ENCODE peak calls at places on chromosomes 16 and 17, in nine cellular contexts. One of them, this sample, is unnamed.

GRCh38 chr16:56515665-56516064 is 4.2 kb downstream of the BBS2 start:
- DNase-seq in ovary: no peak
- DNase-seq in effector memory CD4-positive, alpha-beta T cell: no peak
- DNase-seq in body of pancreas: no peak
- DNase-seq in epithelial cell of proximal tubule: no peak
- DNase-seq in fibroblast of pulmonary artery: no peak
- DNase-seq in adrenal gland: no peak
- DNase-seq in fibroblast of lung: no peak
- DNase-seq in skeletal muscle cell: no peak
- DNase-seq in this sample: no peak

GRCh38 chr17:55023626-55024025 is 55.1 kb downstream of the STXBP4 start:
- DNase-seq in ovary: no peak
- DNase-seq in effector memory CD4-positive, alpha-beta T cell: no peak
- DNase-seq in body of pancreas: no peak
- DNase-seq in epithelial cell of proximal tubule: no peak
- DNase-seq in fibroblast of pulmonary artery: peak; percentile 30
- DNase-seq in adrenal gland: no peak
- DNase-seq in fibroblast of lung: peak; percentile 17
- DNase-seq in skeletal muscle cell: no peak
- DNase-seq in this sample: no peak

GRCh38 chr16:82639666-82640336 is 13.0 kb downstream of the CDH13 start:
- DNase-seq in ovary: no peak
- DNase-seq in effector memory CD4-positive, alpha-beta T cell: peak; percentile 16
- DNase-seq in body of pancreas: peak; percentile 33
- DNase-seq in epithelial cell of proximal tubule: no peak
- DNase-seq in fibroblast of pulmonary artery: peak; percentile 80
- DNase-seq in adrenal gland: peak; percentile 46
- DNase-seq in fibroblast of lung: peak; percentile 65
- DNase-seq in skeletal muscle cell: no peak
- DNase-seq in this sample: peak; percentile 74

GRCh38 chr16:29126621-29127020 is 141.8 kb downstream of the LAT start:
- DNase-seq in ovary: no peak
- DNase-seq in effector memory CD4-positive, alpha-beta T cell: no peak
- DNase-seq in body of pancreas: no peak
- DNase-seq in epithelial cell of proximal tubule: no peak
- DNase-seq in fibroblast of pulmonary artery: no peak
- DNase-seq in adrenal gland: no peak
- DNase-seq in fibroblast of lung: no peak
- DNase-seq in skeletal muscle cell: no peak
- DNase-seq in this sample: no peak

GRCh38 chr17:77365584-77366186 is 224.9 kb downstream of the SEC14L1 start:
- DNase-seq in ovary: peak; percentile 59
- DNase-seq in effector memory CD4-positive, alpha-beta T cell: no peak
- DNase-seq in body of pancreas: peak; percentile 58
- DNase-seq in epithelial cell of proximal tubule: no peak
- DNase-seq in fibroblast of pulmonary artery: peak; percentile 80
- DNase-seq in adrenal gland: peak; percentile 90
- DNase-seq in fibroblast of lung: peak; percentile 81
- DNase-seq in skeletal muscle cell: peak; percentile 75
- DNase-seq in this sample: peak; percentile 91

GRCh38 chr17:73924083-73924482 is 279.4 kb upstream of the RPL38 start:
- DNase-seq in ovary: no peak
- DNase-seq in effector memory CD4-positive, alpha-beta T cell: no peak
- DNase-seq in body of pancreas: no peak
- DNase-seq in epithelial cell of proximal tubule: no peak
- DNase-seq in fibroblast of pulmonary artery: no peak
- DNase-seq in adrenal gland: no peak
- DNase-seq in fibroblast of lung: no peak
- DNase-seq in skeletal muscle cell: no peak
- DNase-seq in this sample: no peak

GRCh38 chr16:85931596-85932402 is 32.8 kb downstream of the IRF8 start:
- DNase-seq in ovary: no peak
- DNase-seq in effector memory CD4-positive, alpha-beta T cell: no peak
- DNase-seq in body of pancreas: no peak
- DNase-seq in epithelial cell of proximal tubule: no peak
- DNase-seq in fibroblast of pulmonary artery: no peak
- DNase-seq in adrenal gland: no peak
- DNase-seq in fibroblast of lung: no peak
- DNase-seq in skeletal muscle cell: no peak
- DNase-seq in this sample: no peak

GRCh38 chr17:80605326-80606066 is 60.9 kb downstream of the RPTOR start:
- DNase-seq in ovary: no peak
- DNase-seq in effector memory CD4-positive, alpha-beta T cell: no peak
- DNase-seq in body of pancreas: no peak
- DNase-seq in epithelial cell of proximal tubule: no peak
- DNase-seq in fibroblast of pulmonary artery: no peak
- DNase-seq in adrenal gland: peak; percentile 58
- DNase-seq in fibroblast of lung: no peak
- DNase-seq in skeletal muscle cell: no peak
- DNase-seq in this sample: no peak

GRCh38 chr17:77124192-77124908 is 16.4 kb upstream of the SEC14L1 start:
- DNase-seq in ovary: no peak
- DNase-seq in effector memory CD4-positive, alpha-beta T cell: no peak
- DNase-seq in body of pancreas: no peak
- DNase-seq in epithelial cell of proximal tubule: peak; percentile 56
- DNase-seq in fibroblast of pulmonary artery: peak; percentile 98
- DNase-seq in adrenal gland: no peak
- DNase-seq in fibroblast of lung: no peak
- DNase-seq in skeletal muscle cell: peak; percentile 61
- DNase-seq in this sample: peak; percentile 98

GRCh38 chr17:82172461-82173160 is 40.0 kb downstream of the CCDC57 start:
- DNase-seq in ovary: no peak
- DNase-seq in effector memory CD4-positive, alpha-beta T cell: no peak
- DNase-seq in body of pancreas: no peak
- DNase-seq in epithelial cell of proximal tubule: no peak
- DNase-seq in fibroblast of pulmonary artery: no peak
- DNase-seq in adrenal gland: no peak
- DNase-seq in fibroblast of lung: no peak
- DNase-seq in skeletal muscle cell: no peak
- DNase-seq in this sample: no peak

GRCh38 chr17:21171309-21171922 is 42.5 kb downstream of the TMEM11 start:
- DNase-seq in ovary: no peak
- DNase-seq in effector memory CD4-positive, alpha-beta T cell: no peak
- DNase-seq in body of pancreas: no peak
- DNase-seq in epithelial cell of proximal tubule: no peak
- DNase-seq in fibroblast of pulmonary artery: no peak
- DNase-seq in adrenal gland: peak; percentile 11
- DNase-seq in fibroblast of lung: no peak
- DNase-seq in skeletal muscle cell: no peak
- DNase-seq in this sample: no peak

GRCh38 chr17:41322264-41322902 is 6.9 kb upstream of the KRTAP17-1 start:
- DNase-seq in ovary: no peak
- DNase-seq in effector memory CD4-positive, alpha-beta T cell: no peak
- DNase-seq in body of pancreas: no peak
- DNase-seq in epithelial cell of proximal tubule: no peak
- DNase-seq in fibroblast of pulmonary artery: peak; percentile 70
- DNase-seq in adrenal gland: no peak
- DNase-seq in fibroblast of lung: peak; percentile 68
- DNase-seq in skeletal muscle cell: peak; percentile 36
- DNase-seq in this sample: peak; percentile 54

GRCh38 chr16:49500211-49500610 is 126.6 kb downstream of the C16orf78 start:
- DNase-seq in ovary: no peak
- DNase-seq in effector memory CD4-positive, alpha-beta T cell: no peak
- DNase-seq in body of pancreas: no peak
- DNase-seq in epithelial cell of proximal tubule: no peak
- DNase-seq in fibroblast of pulmonary artery: no peak
- DNase-seq in adrenal gland: no peak
- DNase-seq in fibroblast of lung: no peak
- DNase-seq in skeletal muscle cell: no peak
- DNase-seq in this sample: no peak

GRCh38 chr17:72386619-72387237 is 265.9 kb downstream of the SOX9 start:
- DNase-seq in ovary: no peak
- DNase-seq in effector memory CD4-positive, alpha-beta T cell: no peak
- DNase-seq in body of pancreas: no peak
- DNase-seq in epithelial cell of proximal tubule: no peak
- DNase-seq in fibroblast of pulmonary artery: no peak
- DNase-seq in adrenal gland: no peak
- DNase-seq in fibroblast of lung: peak; percentile 48
- DNase-seq in skeletal muscle cell: no peak
- DNase-seq in this sample: peak; percentile 91

DNA sequence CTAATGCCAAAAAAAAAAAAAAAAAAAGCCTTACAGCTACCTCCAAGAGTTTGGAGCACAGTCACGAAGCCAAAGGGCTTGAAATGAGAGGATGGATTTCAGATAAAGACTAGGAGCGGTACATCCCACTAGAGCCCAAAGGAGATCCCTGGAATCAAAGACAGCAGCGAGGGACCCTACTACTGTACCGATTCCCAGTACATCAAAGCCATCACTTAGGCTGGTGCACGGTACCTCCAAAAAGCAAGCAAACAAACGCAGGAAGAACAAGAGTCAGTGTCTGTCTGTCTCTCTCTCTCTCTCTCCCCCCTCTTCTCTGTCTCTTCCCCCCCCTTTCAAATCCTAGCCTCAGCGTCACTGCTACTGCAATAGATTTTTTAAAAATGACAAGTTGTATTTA is 12.3 kb upstream of the ZFHX3 start:
- DNase-seq in ovary: no peak
- DNase-seq in effector memory CD4-positive, alpha-beta T cell: no peak
- DNase-seq in body of pancreas: no peak
- DNase-seq in epithelial cell of proximal tubule: no peak
- DNase-seq in fibroblast of pulmonary artery: no peak
- DNase-seq in adrenal gland: no peak
- DNase-seq in fibroblast of lung: peak; percentile 63
- DNase-seq in skeletal muscle cell: no peak
- DNase-seq in this sample: no peak
- H3K4me3 ChIP-seq in ovary: no peak overlapping the region
- H3K4me3 ChIP-seq in effector memory CD4-positive, alpha-beta T cell: no peak overlapping the region
- H3K4me3 ChIP-seq in body of pancreas: no peak overlapping the region
- H3K4me3 ChIP-seq in epithelial cell of proximal tubule: no peak overlapping the region
- H3K4me3 ChIP-seq in fibroblast of pulmonary artery: peak overlapping the region; percentile 84
- H3K4me3 ChIP-seq in adrenal gland: no peak overlapping the region
- H3K4me3 ChIP-seq in fibroblast of lung: peak overlapping the region; percentile 79
- H3K4me3 ChIP-seq in skeletal muscle cell: peak overlapping the region; percentile 66
- H3K4me3 ChIP-seq in this sample: no peak overlapping the region

GRCh38 chr16:52435573-52435972 is 111.4 kb downstream of the TOX3 start:
- DNase-seq in ovary: no peak
- DNase-seq in effector memory CD4-positive, alpha-beta T cell: no peak
- DNase-seq in body of pancreas: no peak
- DNase-seq in epithelial cell of proximal tubule: no peak
- DNase-seq in fibroblast of pulmonary artery: no peak
- DNase-seq in adrenal gland: no peak
- DNase-seq in fibroblast of lung: no peak
- DNase-seq in skeletal muscle cell: no peak
- DNase-seq in this sample: no peak
- H3K4me3 ChIP-seq in ovary: no peak overlapping the region
- H3K4me3 ChIP-seq in effector memory CD4-positive, alpha-beta T cell: no peak overlapping the region
- H3K4me3 ChIP-seq in body of pancreas: no peak overlapping the region
- H3K4me3 ChIP-seq in epithelial cell of proximal tubule: no peak overlapping the region
- H3K4me3 ChIP-seq in fibroblast of pulmonary artery: no peak overlapping the region
- H3K4me3 ChIP-seq in adrenal gland: no peak overlapping the region
- H3K4me3 ChIP-seq in fibroblast of lung: no peak overlapping the region
- H3K4me3 ChIP-seq in skeletal muscle cell: no peak overlapping the region
- H3K4me3 ChIP-seq in this sample: no peak overlapping the region

DNA sequence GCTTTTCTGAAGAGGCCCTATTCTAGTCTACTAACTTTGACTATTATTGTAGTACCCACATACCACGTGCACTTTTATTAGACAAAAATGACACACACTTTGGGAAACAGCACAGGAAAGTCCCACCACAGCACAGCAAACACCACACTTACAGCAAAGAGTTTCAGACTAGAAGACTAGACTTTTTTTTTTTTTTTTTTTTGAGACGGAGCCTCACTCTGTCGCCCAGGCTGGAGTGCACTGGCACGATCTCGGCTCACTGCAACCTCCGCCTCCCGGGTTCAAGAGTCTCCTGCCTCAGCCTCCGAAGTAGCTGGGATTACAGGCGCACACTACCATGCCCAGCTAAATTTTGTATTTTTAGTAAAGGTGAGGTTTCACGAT is 20.1 kb downstream of the YWHAE start:
- DNase-seq in ovary: no peak
- DNase-seq in effector memory CD4-positive, alpha-beta T cell: no peak
- DNase-seq in body of pancreas: no peak
- DNase-seq in epithelial cell of proximal tubule: no peak
- DNase-seq in fibroblast of pulmonary artery: no peak
- DNase-seq in adrenal gland: no peak
- DNase-seq in fibroblast of lung: no peak
- DNase-seq in skeletal muscle cell: no peak
- DNase-seq in this sample: no peak
- H3K4me3 ChIP-seq in ovary: no peak overlapping the region
- H3K4me3 ChIP-seq in effector memory CD4-positive, alpha-beta T cell: no peak overlapping the region
- H3K4me3 ChIP-seq in body of pancreas: no peak overlapping the region
- H3K4me3 ChIP-seq in epithelial cell of proximal tubule: no peak overlapping the region
- H3K4me3 ChIP-seq in fibroblast of pulmonary artery: no peak overlapping the region
- H3K4me3 ChIP-seq in adrenal gland: no peak overlapping the region
- H3K4me3 ChIP-seq in fibroblast of lung: no peak overlapping the region
- H3K4me3 ChIP-seq in skeletal muscle cell: no peak overlapping the region
- H3K4me3 ChIP-seq in this sample: no peak overlapping the region

GRCh38 chr16:73669535-73670274 is 621.8 kb upstream of the ZFHX3 start:
- DNase-seq in ovary: no peak
- DNase-seq in effector memory CD4-positive, alpha-beta T cell: no peak
- DNase-seq in body of pancreas: no peak
- DNase-seq in epithelial cell of proximal tubule: no peak
- DNase-seq in fibroblast of pulmonary artery: no peak
- DNase-seq in adrenal gland: no peak
- DNase-seq in fibroblast of lung: no peak
- DNase-seq in skeletal muscle cell: no peak
- DNase-seq in this sample: no peak

GRCh38 chr16:73663720-73664119 is 615.8 kb upstream of the ZFHX3 start:
- DNase-seq in ovary: no peak
- DNase-seq in effector memory CD4-positive, alpha-beta T cell: no peak
- DNase-seq in body of pancreas: no peak
- DNase-seq in epithelial cell of proximal tubule: no peak
- DNase-seq in fibroblast of pulmonary artery: no peak
- DNase-seq in adrenal gland: no peak
- DNase-seq in fibroblast of lung: no peak
- DNase-seq in skeletal muscle cell: no peak
- DNase-seq in this sample: no peak
- H3K4me3 ChIP-seq in ovary: no peak overlapping the region
- H3K4me3 ChIP-seq in effector memory CD4-positive, alpha-beta T cell: no peak overlapping the region
- H3K4me3 ChIP-seq in body of pancreas: no peak overlapping the region
- H3K4me3 ChIP-seq in epithelial cell of proximal tubule: no peak overlapping the region
- H3K4me3 ChIP-seq in fibroblast of pulmonary artery: no peak overlapping the region
- H3K4me3 ChIP-seq in adrenal gland: no peak overlapping the region
- H3K4me3 ChIP-seq in fibroblast of lung: no peak overlapping the region
- H3K4me3 ChIP-seq in skeletal muscle cell: no peak overlapping the region
- H3K4me3 ChIP-seq in this sample: no peak overlapping the region

GRCh38 chr17:78734841-78735641 is 47.0 kb downstream of the CYTH1 start:
- DNase-seq in ovary: no peak
- DNase-seq in effector memory CD4-positive, alpha-beta T cell: no peak
- DNase-seq in body of pancreas: no peak
- DNase-seq in epithelial cell of proximal tubule: no peak
- DNase-seq in fibroblast of pulmonary artery: no peak
- DNase-seq in adrenal gland: no peak
- DNase-seq in fibroblast of lung: no peak
- DNase-seq in skeletal muscle cell: no peak
- DNase-seq in this sample: no peak
- H3K4me3 ChIP-seq in ovary: peak overlapping the region; percentile 10
- H3K4me3 ChIP-seq in effector memory CD4-positive, alpha-beta T cell: peak overlapping the region; percentile 72
- H3K4me3 ChIP-seq in body of pancreas: no peak overlapping the region
- H3K4me3 ChIP-seq in epithelial cell of proximal tubule: peak overlapping the region; percentile 6
- H3K4me3 ChIP-seq in fibroblast of pulmonary artery: no peak overlapping the region
- H3K4me3 ChIP-seq in adrenal gland: no peak overlapping the region
- H3K4me3 ChIP-seq in fibroblast of lung: no peak overlapping the region
- H3K4me3 ChIP-seq in skeletal muscle cell: no peak overlapping the region
- H3K4me3 ChIP-seq in this sample: no peak overlapping the region

This sample was measured in SJSA1.